ENCODE peak calls at places on chromosome 20, in five cellular contexts. Z is nucleus accumbens, U is PC-3, M is ascending aorta, E is neuronal stem cell. S is an unnamed sample.

GRCh38 chr20:44123251-44123650 is 63.7 kb downstream of the JPH2 start:
- DNase-seq in Z (no peak), U (no peak), M (no peak), E (no peak), S (no peak)

GRCh38 chr20:46229478-46229877 is 78.8 kb downstream of the CDH22 start:
- DNase-seq in Z (no peak), U (peak; percentile 26), M (no peak), E (no peak), S (no peak)

GRCh38 chr20:17537959-17538358 is 6.8 kb upstream of the BFSP1 start:
- DNase-seq in Z (no peak), U (no peak), M (no peak), E (no peak), S (no peak)

GRCh38 chr20:45359406-45360148 is 3.4 kb upstream of the SYS1 start:
- DNase-seq in Z (no peak), U (no peak), M (no peak), E (no peak), S (no peak)

GRCh38 chr20:50563133-50563944 is 53.2 kb downstream of the PTPN1 start:
- DNase-seq in Z (no peak), U (no peak), M (no peak), E (no peak), S (no peak)

GRCh38 chr20:13492001-13492480 is 146.7 kb downstream of the TASP1 start:
- DNase-seq in Z (no peak), U (peak; percentile 28), M (no peak), E (peak; percentile 68), S (no peak)

GRCh38 chr20:50967621-50968020 is 9.0 kb downstream of the MOCS3 start:
- DNase-seq in Z (no peak), U (no peak), M (no peak), E (peak; percentile 84), S (no peak)

GRCh38 chr20:56788671-56789610 is 159.8 kb downstream of the TFAP2C start:
- DNase-seq in Z (no peak), U (peak; percentile 77), M (no peak), E (no peak), S (no peak)

GRCh38 chr20:58987790-58988564 is 6.9 kb downstream of the NELFCD start:
- DNase-seq in Z (no peak), U (no peak), M (no peak), E (no peak), S (no peak)

GRCh38 chr20:20695250-20695816 is 17.1 kb downstream of the RALGAPA2 start:
- DNase-seq in Z (no peak), U (no peak), M (no peak), E (no peak), S (no peak)

GRCh38 chr20:62161347-62161746 is 17.8 kb downstream of the SS18L1 start:
- DNase-seq in Z (no peak), U (no peak), M (no peak), E (no peak), S (no peak)

GRCh38 chr20:33789109-33789857 is 21.9 kb upstream of the CHMP4B start:
- DNase-seq in Z (no peak), U (peak; percentile 100), M (no peak), E (no peak), S (no peak)

GRCh38 chr20:50729925-50730764 is 1.2 kb upstream of the PARD6B start:
- DNase-seq in Z (no peak), U (peak; percentile 37), M (no peak), E (no peak), S (no peak)

GRCh38 chr20:52783769-52784168 is 188.4 kb upstream of the TSHZ2 start:
- DNase-seq in Z (no peak), U (no peak), M (no peak), E (no peak), S (no peak)

GRCh38 chr20:7264137-7264536 is 496.7 kb downstream of the BMP2 start:
- DNase-seq in Z (no peak), U (peak; percentile 71), M (no peak), E (no peak), S (no peak)

GRCh38 chr20:62711703-62712101 is 3.1 kb downstream of the NTSR1 start:
- DNase-seq in Z (no peak), U (no peak), M (no peak), E (no peak), S (no peak)

GRCh38 chr20:1122388-1123315 is 4.2 kb downstream of the PSMF1 start:
- DNase-seq in Z (no peak), U (peak; percentile 76), M (no peak), E (no peak), S (no peak)

GRCh38 chr20:36462440-36463211 is 78.7 kb upstream of the MYL9 start:
- DNase-seq in Z (no peak), U (peak; percentile 56), M (peak; percentile 67), E (no peak), S (no peak)

GRCh38 chr20:5757949-5758348 is 7.7 kb downstream of the SHLD1 start:
- DNase-seq in Z (no peak), U (no peak), M (no peak), E (no peak), S (no peak)

GRCh38 chr20:33444797-33445560 is 1.4 kb upstream of the SNTA1 start:
- DNase-seq in Z (no peak), U (peak; percentile 48), M (no peak), E (no peak), S (no peak)

GRCh38 chr20:58888103-58888502 is 35.6 kb downstream of the GNAS start:
- DNase-seq in Z (no peak), U (no peak), M (no peak), E (no peak), S (no peak)

GRCh38 chr20:45841407-45842129 is 8.0 kb downstream of the SNX21 start:
- DNase-seq in Z (no peak), U (no peak), M (no peak), E (no peak), S (no peak)

GRCh38 chr20:33871362-33871761 is 60.2 kb downstream of the CHMP4B start:
- DNase-seq in Z (no peak), U (peak; percentile 55), M (no peak), E (no peak), S (no peak)

GRCh38 chr20:34891166-34892062 is 15.0 kb downstream of the ACSS2 start:
- DNase-seq in Z (no peak), U (peak; percentile 88), M (no peak), E (no peak), S (peak; percentile 84)

GRCh38 chr20:57959018-57959417 is 249.2 kb upstream of the PMEPA1 start:
- DNase-seq in Z (no peak), U (no peak), M (no peak), E (no peak), S (no peak)

GRCh38 chr20:51811040-51811351 is 8.7 kb upstream of the SALL4 start:
- DNase-seq in Z (no peak), U (peak; percentile 58), M (no peak), E (no peak), S (no peak)

GRCh38 chr20:2930538-2930937 is 57.3 kb downstream of the PTPRA start:
- DNase-seq in Z (no peak), U (no peak), M (no peak), E (no peak), S (no peak)

GRCh38 chr20:50425076-50425475 is 85.1 kb upstream of the PTPN1 start:
- DNase-seq in Z (no peak), U (no peak), M (no peak), E (no peak), S (no peak)

GRCh38 chr20:50885068-50885467 is 46.2 kb downstream of the ADNP start:
- DNase-seq in Z (no peak), U (no peak), M (no peak), E (no peak), S (no peak)

GRCh38 chr20:33312583-33312982 is 29.6 kb downstream of the BPIFB1 start:
- DNase-seq in Z (no peak), U (no peak), M (no peak), E (no peak), S (no peak)

GRCh38 chr20:44736170-44737021 is 9.3 kb upstream of the KCNK15 start:
- DNase-seq in Z (peak; percentile 58), U (peak; percentile 60), M (no peak), E (peak; percentile 61), S (peak; percentile 75)

GRCh38 chr20:4109587-4109986 is 94.2 kb upstream of the RNF24 start:
- DNase-seq in Z (no peak), U (peak; percentile 87), M (no peak), E (no peak), S (no peak)

GRCh38 chr20:59598625-59599310 is 5.6 kb upstream of the PHACTR3 start:
- DNase-seq in Z (no peak), U (peak; percentile 50), M (no peak), E (peak; percentile 32), S (no peak)